ENCODE peak calls at places on chromosomes 13 and 19, in eight cellular contexts. One of them, this sample, is unnamed.

GRCh38 chr13:41199526-41199925 is 5.2 kb upstream of the KBTBD7 start:
- DNase-seq in HTR-8/SVneo: no peak
- DNase-seq in endothelial cell: no peak
- DNase-seq in NCI-H510A: no peak
- DNase-seq in RCC 7860: no peak
- DNase-seq in NCI-H1436 treated with DMSO at 0.1 percent for 48 hours: no peak
- DNase-seq in activated T-cell treated with anti-CD3 and anti-CD28 coated beads, Interleukin-2, amount 50 U/mL, for 24 hours: no peak
- DNase-seq in epithelial cell of esophagus: no peak
- DNase-seq in this sample: no peak

GRCh38 chr13:72953391-72953960 is 105.3 kb upstream of the KLF5 start:
- DNase-seq in HTR-8/SVneo: no peak
- DNase-seq in endothelial cell: no peak
- DNase-seq in NCI-H510A: peak; percentile 27
- DNase-seq in RCC 7860: no peak
- DNase-seq in NCI-H1436 treated with DMSO at 0.1 percent for 48 hours: no peak
- DNase-seq in activated T-cell treated with anti-CD3 and anti-CD28 coated beads, Interleukin-2, amount 50 U/mL, for 24 hours: no peak
- DNase-seq in epithelial cell of esophagus: peak; percentile 54
- DNase-seq in this sample: no peak

GRCh38 chr19:12623361-12624031 is 12.8 kb downstream of the ZNF791 start:
- DNase-seq in HTR-8/SVneo: no peak
- DNase-seq in endothelial cell: no peak
- DNase-seq in NCI-H510A: no peak
- DNase-seq in RCC 7860: peak; percentile 12
- DNase-seq in NCI-H1436 treated with DMSO at 0.1 percent for 48 hours: no peak
- DNase-seq in activated T-cell treated with anti-CD3 and anti-CD28 coated beads, Interleukin-2, amount 50 U/mL, for 24 hours: no peak
- DNase-seq in epithelial cell of esophagus: no peak
- DNase-seq in this sample: no peak

GRCh38 chr13:33721719-33722118 is 96.2 kb upstream of the RFC3 start:
- DNase-seq in HTR-8/SVneo: no peak
- DNase-seq in endothelial cell: no peak
- DNase-seq in NCI-H510A: no peak
- DNase-seq in RCC 7860: no peak
- DNase-seq in NCI-H1436 treated with DMSO at 0.1 percent for 48 hours: no peak
- DNase-seq in activated T-cell treated with anti-CD3 and anti-CD28 coated beads, Interleukin-2, amount 50 U/mL, for 24 hours: no peak
- DNase-seq in epithelial cell of esophagus: peak; percentile 74
- DNase-seq in this sample: no peak

GRCh38 chr13:79589605-79590511 is 108.9 kb downstream of the NDFIP2 start:
- DNase-seq in HTR-8/SVneo: no peak
- DNase-seq in endothelial cell: no peak
- DNase-seq in NCI-H510A: no peak
- DNase-seq in RCC 7860: no peak
- DNase-seq in NCI-H1436 treated with DMSO at 0.1 percent for 48 hours: no peak
- DNase-seq in activated T-cell treated with anti-CD3 and anti-CD28 coated beads, Interleukin-2, amount 50 U/mL, for 24 hours: no peak
- DNase-seq in epithelial cell of esophagus: peak; percentile 95
- DNase-seq in this sample: no peak

GRCh38 chr13:24271611-24272451 is 37.5 kb upstream of the C1QTNF9 start:
- DNase-seq in HTR-8/SVneo: peak; percentile 9
- DNase-seq in endothelial cell: no peak
- DNase-seq in NCI-H510A: no peak
- DNase-seq in RCC 7860: peak; percentile 9
- DNase-seq in NCI-H1436 treated with DMSO at 0.1 percent for 48 hours: no peak
- DNase-seq in activated T-cell treated with anti-CD3 and anti-CD28 coated beads, Interleukin-2, amount 50 U/mL, for 24 hours: peak; percentile 59
- DNase-seq in epithelial cell of esophagus: peak; percentile 49
- DNase-seq in this sample: peak; percentile 84

GRCh38 chr13:20151612-20152011 is 9.2 kb downstream of the GJA3 start:
- DNase-seq in HTR-8/SVneo: no peak
- DNase-seq in endothelial cell: no peak
- DNase-seq in NCI-H510A: no peak
- DNase-seq in RCC 7860: no peak
- DNase-seq in NCI-H1436 treated with DMSO at 0.1 percent for 48 hours: no peak
- DNase-seq in activated T-cell treated with anti-CD3 and anti-CD28 coated beads, Interleukin-2, amount 50 U/mL, for 24 hours: no peak
- DNase-seq in epithelial cell of esophagus: no peak
- DNase-seq in this sample: no peak

GRCh38 chr13:98890186-98890585 is 87.7 kb downstream of the DOCK9 start:
- DNase-seq in HTR-8/SVneo: no peak
- DNase-seq in endothelial cell: no peak
- DNase-seq in NCI-H510A: no peak
- DNase-seq in RCC 7860: peak; percentile 56
- DNase-seq in NCI-H1436 treated with DMSO at 0.1 percent for 48 hours: no peak
- DNase-seq in activated T-cell treated with anti-CD3 and anti-CD28 coated beads, Interleukin-2, amount 50 U/mL, for 24 hours: peak; percentile 43
- DNase-seq in epithelial cell of esophagus: peak; percentile 98
- DNase-seq in this sample: peak; percentile 73

GRCh38 chr13:26061947-26062346 is 10.1 kb upstream of the SHISA2 start:
- DNase-seq in HTR-8/SVneo: no peak
- DNase-seq in endothelial cell: no peak
- DNase-seq in NCI-H510A: peak; percentile 3
- DNase-seq in RCC 7860: peak; percentile 94
- DNase-seq in NCI-H1436 treated with DMSO at 0.1 percent for 48 hours: no peak
- DNase-seq in activated T-cell treated with anti-CD3 and anti-CD28 coated beads, Interleukin-2, amount 50 U/mL, for 24 hours: no peak
- DNase-seq in epithelial cell of esophagus: peak; percentile 88
- DNase-seq in this sample: no peak

GRCh38 chr13:30002577-30002976 is 152.2 kb upstream of the UBL3 start:
- DNase-seq in HTR-8/SVneo: peak; percentile 29
- DNase-seq in endothelial cell: no peak
- DNase-seq in NCI-H510A: no peak
- DNase-seq in RCC 7860: peak; percentile 80
- DNase-seq in NCI-H1436 treated with DMSO at 0.1 percent for 48 hours: no peak
- DNase-seq in activated T-cell treated with anti-CD3 and anti-CD28 coated beads, Interleukin-2, amount 50 U/mL, for 24 hours: no peak
- DNase-seq in epithelial cell of esophagus: peak; percentile 91
- DNase-seq in this sample: no peak

GRCh38 chr19:43524922-43525835 is 1.8 kb downstream of the ETHE1 start:
- DNase-seq in HTR-8/SVneo: peak; percentile 75
- DNase-seq in endothelial cell: peak; percentile 62
- DNase-seq in NCI-H510A: no peak
- DNase-seq in RCC 7860: no peak
- DNase-seq in NCI-H1436 treated with DMSO at 0.1 percent for 48 hours: no peak
- DNase-seq in activated T-cell treated with anti-CD3 and anti-CD28 coated beads, Interleukin-2, amount 50 U/mL, for 24 hours: peak; percentile 70
- DNase-seq in epithelial cell of esophagus: peak; percentile 90
- DNase-seq in this sample: peak; percentile 75

GRCh38 chr19:55352040-55352439 is 2.5 kb downstream of the COX6B2 start:
- DNase-seq in HTR-8/SVneo: no peak
- DNase-seq in endothelial cell: no peak
- DNase-seq in NCI-H510A: no peak
- DNase-seq in RCC 7860: no peak
- DNase-seq in NCI-H1436 treated with DMSO at 0.1 percent for 48 hours: no peak
- DNase-seq in activated T-cell treated with anti-CD3 and anti-CD28 coated beads, Interleukin-2, amount 50 U/mL, for 24 hours: no peak
- DNase-seq in epithelial cell of esophagus: peak; percentile 47
- DNase-seq in this sample: no peak

GRCh38 chr19:46984077-46985010 is 35.3 kb upstream of the NPAS1 start:
- DNase-seq in HTR-8/SVneo: no peak
- DNase-seq in endothelial cell: no peak
- DNase-seq in NCI-H510A: peak; percentile 33
- DNase-seq in RCC 7860: peak; percentile 63
- DNase-seq in NCI-H1436 treated with DMSO at 0.1 percent for 48 hours: no peak
- DNase-seq in activated T-cell treated with anti-CD3 and anti-CD28 coated beads, Interleukin-2, amount 50 U/mL, for 24 hours: no peak
- DNase-seq in epithelial cell of esophagus: peak; percentile 83
- DNase-seq in this sample: no peak

GRCh38 chr19:23770672-23771250 is 12.1 kb upstream of the ZNF681 start:
- DNase-seq in HTR-8/SVneo: no peak
- DNase-seq in endothelial cell: no peak
- DNase-seq in NCI-H510A: no peak
- DNase-seq in RCC 7860: no peak
- DNase-seq in NCI-H1436 treated with DMSO at 0.1 percent for 48 hours: no peak
- DNase-seq in activated T-cell treated with anti-CD3 and anti-CD28 coated beads, Interleukin-2, amount 50 U/mL, for 24 hours: no peak
- DNase-seq in epithelial cell of esophagus: no peak
- DNase-seq in this sample: no peak

GRCh38 chr19:17706750-17707181 is 12.5 kb upstream of the MAP1S start:
- DNase-seq in HTR-8/SVneo: no peak
- DNase-seq in endothelial cell: no peak
- DNase-seq in NCI-H510A: no peak
- DNase-seq in RCC 7860: no peak
- DNase-seq in NCI-H1436 treated with DMSO at 0.1 percent for 48 hours: no peak
- DNase-seq in activated T-cell treated with anti-CD3 and anti-CD28 coated beads, Interleukin-2, amount 50 U/mL, for 24 hours: no peak
- DNase-seq in epithelial cell of esophagus: peak; percentile 32
- DNase-seq in this sample: no peak

GRCh38 chr13:113927661-113928581 is 46.0 kb downstream of the C13orf46 start:
- DNase-seq in HTR-8/SVneo: no peak
- DNase-seq in endothelial cell: no peak
- DNase-seq in NCI-H510A: no peak
- DNase-seq in RCC 7860: no peak
- DNase-seq in NCI-H1436 treated with DMSO at 0.1 percent for 48 hours: no peak
- DNase-seq in activated T-cell treated with anti-CD3 and anti-CD28 coated beads, Interleukin-2, amount 50 U/mL, for 24 hours: no peak
- DNase-seq in epithelial cell of esophagus: peak; percentile 81
- DNase-seq in this sample: peak; percentile 85

GRCh38 chr19:49816616-49817015 is 1.5 kb upstream of the MED25 start:
- DNase-seq in HTR-8/SVneo: no peak
- DNase-seq in endothelial cell: no peak
- DNase-seq in NCI-H510A: no peak
- DNase-seq in RCC 7860: no peak
- DNase-seq in NCI-H1436 treated with DMSO at 0.1 percent for 48 hours: no peak
- DNase-seq in activated T-cell treated with anti-CD3 and anti-CD28 coated beads, Interleukin-2, amount 50 U/mL, for 24 hours: no peak
- DNase-seq in epithelial cell of esophagus: no peak
- DNase-seq in this sample: no peak

GRCh38 chr13:79973533-79973963 is 367.4 kb downstream of the SPRY2 start:
- DNase-seq in HTR-8/SVneo: no peak
- DNase-seq in endothelial cell: no peak
- DNase-seq in NCI-H510A: no peak
- DNase-seq in RCC 7860: no peak
- DNase-seq in NCI-H1436 treated with DMSO at 0.1 percent for 48 hours: no peak
- DNase-seq in activated T-cell treated with anti-CD3 and anti-CD28 coated beads, Interleukin-2, amount 50 U/mL, for 24 hours: no peak
- DNase-seq in epithelial cell of esophagus: no peak
- DNase-seq in this sample: no peak

GRCh38 chr13:31036717-31037116 is 104.3 kb downstream of the TEX26 start:
- DNase-seq in HTR-8/SVneo: no peak
- DNase-seq in endothelial cell: no peak
- DNase-seq in NCI-H510A: no peak
- DNase-seq in RCC 7860: no peak
- DNase-seq in NCI-H1436 treated with DMSO at 0.1 percent for 48 hours: no peak
- DNase-seq in activated T-cell treated with anti-CD3 and anti-CD28 coated beads, Interleukin-2, amount 50 U/mL, for 24 hours: no peak
- DNase-seq in epithelial cell of esophagus: no peak
- DNase-seq in this sample: no peak

GRCh38 chr19:45110811-45111210 is 17.8 kb downstream of the PPP1R37 start:
- DNase-seq in HTR-8/SVneo: no peak
- DNase-seq in endothelial cell: no peak
- DNase-seq in NCI-H510A: no peak
- DNase-seq in RCC 7860: no peak
- DNase-seq in NCI-H1436 treated with DMSO at 0.1 percent for 48 hours: no peak
- DNase-seq in activated T-cell treated with anti-CD3 and anti-CD28 coated beads, Interleukin-2, amount 50 U/mL, for 24 hours: no peak
- DNase-seq in epithelial cell of esophagus: no peak
- DNase-seq in this sample: no peak

GRCh38 chr19:19674315-19674714 is 5.7 kb downstream of the ZNF101 start:
- DNase-seq in HTR-8/SVneo: no peak
- DNase-seq in endothelial cell: no peak
- DNase-seq in NCI-H510A: no peak
- DNase-seq in RCC 7860: no peak
- DNase-seq in NCI-H1436 treated with DMSO at 0.1 percent for 48 hours: no peak
- DNase-seq in activated T-cell treated with anti-CD3 and anti-CD28 coated beads, Interleukin-2, amount 50 U/mL, for 24 hours: no peak
- DNase-seq in epithelial cell of esophagus: no peak
- DNase-seq in this sample: no peak

GRCh38 chr13:67230774-67231480 is 791 bp upstream of the PCDH9 start:
- DNase-seq in HTR-8/SVneo: peak; percentile 22
- DNase-seq in endothelial cell: peak; percentile 73
- DNase-seq in NCI-H510A: peak; percentile 49
- DNase-seq in RCC 7860: peak; percentile 28
- DNase-seq in NCI-H1436 treated with DMSO at 0.1 percent for 48 hours: no peak
- DNase-seq in activated T-cell treated with anti-CD3 and anti-CD28 coated beads, Interleukin-2, amount 50 U/mL, for 24 hours: no peak
- DNase-seq in epithelial cell of esophagus: peak; percentile 56
- DNase-seq in this sample: peak; percentile 83

GRCh38 chr13:40059540-40060232 is 404.2 kb downstream of the COG6 start:
- DNase-seq in HTR-8/SVneo: no peak
- DNase-seq in endothelial cell: no peak
- DNase-seq in NCI-H510A: no peak
- DNase-seq in RCC 7860: no peak
- DNase-seq in NCI-H1436 treated with DMSO at 0.1 percent for 48 hours: no peak
- DNase-seq in activated T-cell treated with anti-CD3 and anti-CD28 coated beads, Interleukin-2, amount 50 U/mL, for 24 hours: no peak
- DNase-seq in epithelial cell of esophagus: peak; percentile 91
- DNase-seq in this sample: no peak

GRCh38 chr19:48616041-48616436 is 1.2 kb upstream of the FAM83E start:
- DNase-seq in HTR-8/SVneo: no peak
- DNase-seq in endothelial cell: no peak
- DNase-seq in NCI-H510A: no peak
- DNase-seq in RCC 7860: no peak
- DNase-seq in NCI-H1436 treated with DMSO at 0.1 percent for 48 hours: no peak
- DNase-seq in activated T-cell treated with anti-CD3 and anti-CD28 coated beads, Interleukin-2, amount 50 U/mL, for 24 hours: no peak
- DNase-seq in epithelial cell of esophagus: no peak
- DNase-seq in this sample: no peak

GRCh38 chr19:46413262-46414031 is at the start of gene CCDC8:
- DNase-seq in HTR-8/SVneo: peak; percentile 83
- DNase-seq in endothelial cell: peak; percentile 77
- DNase-seq in NCI-H510A: peak; percentile 93
- DNase-seq in RCC 7860: no peak
- DNase-seq in NCI-H1436 treated with DMSO at 0.1 percent for 48 hours: peak; percentile 82
- DNase-seq in activated T-cell treated with anti-CD3 and anti-CD28 coated beads, Interleukin-2, amount 50 U/mL, for 24 hours: no peak
- DNase-seq in epithelial cell of esophagus: peak; percentile 90
- DNase-seq in this sample: peak; percentile 95

GRCh38 chr13:50708461-50708860 is 135.0 kb downstream of the DLEU7 start:
- DNase-seq in HTR-8/SVneo: no peak
- DNase-seq in endothelial cell: no peak
- DNase-seq in NCI-H510A: no peak
- DNase-seq in RCC 7860: no peak
- DNase-seq in NCI-H1436 treated with DMSO at 0.1 percent for 48 hours: no peak
- DNase-seq in activated T-cell treated with anti-CD3 and anti-CD28 coated beads, Interleukin-2, amount 50 U/mL, for 24 hours: no peak
- DNase-seq in epithelial cell of esophagus: no peak
- DNase-seq in this sample: no peak

GRCh38 chr13:33078268-33078667 is 62.0 kb downstream of the KL start:
- DNase-seq in HTR-8/SVneo: no peak
- DNase-seq in endothelial cell: no peak
- DNase-seq in NCI-H510A: no peak
- DNase-seq in RCC 7860: no peak
- DNase-seq in NCI-H1436 treated with DMSO at 0.1 percent for 48 hours: no peak
- DNase-seq in activated T-cell treated with anti-CD3 and anti-CD28 coated beads, Interleukin-2, amount 50 U/mL, for 24 hours: no peak
- DNase-seq in epithelial cell of esophagus: no peak
- DNase-seq in this sample: no peak

GRCh38 chr19:37074111-37074510 is 4.1 kb upstream of the ZNF420 start:
- DNase-seq in HTR-8/SVneo: no peak
- DNase-seq in endothelial cell: no peak
- DNase-seq in NCI-H510A: no peak
- DNase-seq in RCC 7860: no peak
- DNase-seq in NCI-H1436 treated with DMSO at 0.1 percent for 48 hours: no peak
- DNase-seq in activated T-cell treated with anti-CD3 and anti-CD28 coated beads, Interleukin-2, amount 50 U/mL, for 24 hours: no peak
- DNase-seq in epithelial cell of esophagus: no peak
- DNase-seq in this sample: no peak